ENCODE peak calls at places on chromosomes 1 and 21, in four cellular contexts. K is fibroblast of mammary gland, F is suprapubic skin, G is LoVo. U is an unnamed sample.

GRCh38 chr1:15406911-15407559 is 2.7 kb upstream of the EFHD2 start:
- DNase-seq in K (peak), F (no peak), G (no peak), U (no peak)

GRCh38 chr1:162854245-162854860 is 6.6 kb downstream of the CCDC190 start:
- DNase-seq in K (peak), F (no peak), G (peak), U (no peak)

GRCh38 chr1:67059331-67059730 is 5.4 kb upstream of the SLC35D1 start:
- DNase-seq in K (peak), F (no peak), G (no peak), U (no peak)

GRCh38 chr1:183407961-183408360 is 10.2 kb downstream of the NMNAT2 start:
- DNase-seq in K (no peak), F (no peak), G (no peak), U (no peak)

GRCh38 chr1:247429526-247429925 is 13.6 kb downstream of the NLRP3 start:
- DNase-seq in K (peak), F (no peak), G (no peak), U (no peak)

GRCh38 chr1:15757016-15757543 is 1.5 kb upstream of the FBLIM1 start:
- DNase-seq in K (no peak), F (no peak), G (no peak), U (no peak)

GRCh38 chr21:43271452-43272020 is 102.7 kb downstream of the CRYAA start:
- DNase-seq in K (no peak), F (no peak), G (no peak), U (peak)

GRCh38 chr1:109156916-109157385 is 43.0 kb downstream of the ELAPOR1 start:
- DNase-seq in K (no peak), F (no peak), G (no peak), U (no peak)

GRCh38 chr1:243708210-243708609 is 141.8 kb downstream of the AKT3 start:
- DNase-seq in K (no peak), F (no peak), G (no peak), U (no peak)

GRCh38 chr1:58045094-58045493 is 501.4 kb downstream of the OMA1 start:
- DNase-seq in K (no peak), F (no peak), G (no peak), U (no peak)

GRCh38 chr1:199522936-199523335 is 504.6 kb upstream of the NR5A2 start:
- DNase-seq in K (peak), F (no peak), G (no peak), U (no peak)

GRCh38 chr1:8712413-8713229 is 104.8 kb downstream of the RERE start:
- DNase-seq in K (peak), F (no peak), G (peak), U (no peak)

GRCh38 chr1:71054281-71054731 is 6.7 kb upstream of the PTGER3 start:
- DNase-seq in K (no peak), F (peak), G (no peak), U (no peak)

GRCh38 chr1:53678507-53678906 is 60.5 kb downstream of the GLIS1 start:
- DNase-seq in K (no peak), F (no peak), G (no peak), U (no peak)

GRCh38 chr1:157034137-157034800 is 11.3 kb downstream of the ARHGEF11 start:
- DNase-seq in K (peak), F (no peak), G (no peak), U (no peak)

GRCh38 chr1:41418868-41419583 is 57.8 kb downstream of the FOXO6 start:
- DNase-seq in K (peak), F (peak), G (peak), U (peak)

GRCh38 chr1:236361909-236362590 is 32.0 kb upstream of the EDARADD start:
- DNase-seq in K (no peak), F (no peak), G (no peak), U (no peak)

GRCh38 chr1:65011983-65012382 is 45.6 kb upstream of the JAK1 start:
- DNase-seq in K (no peak), F (no peak), G (no peak), U (no peak)

GRCh38 chr1:93443456-93443855 is 4.5 kb upstream of the FNBP1L start:
- DNase-seq in K (no peak), F (no peak), G (peak), U (no peak)

GRCh38 chr1:19260211-19261138 is 8.9 kb downstream of the MRTO4 start:
- DNase-seq in K (peak), F (no peak), G (no peak), U (no peak)

U was measured in RWPE2.